ENCODE peak calls at places on chromosomes 2 and 18, in four cellular contexts. I, M, Q and X are unnamed samples.

GRCh38 chr2:238974510-238975166 is 126.8 kb downstream of the TWIST2 start:
- DNase-seq in I (no peak), M (peak; percentile 45), Q (peak; percentile 77), X (peak; percentile 49)

GRCh38 chr2:162293122-162293781 is 25.2 kb downstream of the IFIH1 start:
- DNase-seq in I (no peak), M (no peak), Q (no peak), X (no peak)

GRCh38 chr2:19580830-19581229 is 222.4 kb upstream of the OSR1 start:
- DNase-seq in I (no peak), M (no peak), Q (no peak), X (no peak)

GRCh38 chr2:63056309-63057065 is 5.9 kb downstream of the OTX1 start:
- DNase-seq in I (no peak), M (peak; percentile 66), Q (peak; percentile 60), X (no peak)

GRCh38 chr2:171436307-171436706 is 2.3 kb downstream of the DCAF17 start:
- DNase-seq in I (no peak), M (no peak), Q (no peak), X (no peak)

GRCh38 chr18:54233228-54233625 is 8.8 kb upstream of the MBD2 start:
- DNase-seq in I (no peak), M (no peak), Q (no peak), X (no peak)

GRCh38 chr2:227629435-227629834 is 12.1 kb downstream of the SCYGR4 start:
- DNase-seq in I (no peak), M (no peak), Q (no peak), X (no peak)

GRCh38 chr2:28635251-28635650 is 116.4 kb upstream of the PPP1CB start:
- DNase-seq in I (no peak), M (no peak), Q (peak; percentile 69), X (no peak)

GRCh38 chr2:74226648-74227213 is 28.3 kb downstream of the MTHFD2 start:
- DNase-seq in I (no peak), M (no peak), Q (no peak), X (no peak)

GRCh38 chr2:217964255-217964654 is 38.5 kb downstream of the TNS1 start:
- DNase-seq in I (no peak), M (peak; percentile 26), Q (no peak), X (no peak)

GRCh38 chr2:187942876-187943275 is 348.8 kb upstream of the GULP1 start:
- DNase-seq in I (no peak), M (no peak), Q (no peak), X (no peak)

GRCh38 chr2:111157798-111158197 is 37.1 kb downstream of the BCL2L11 start:
- DNase-seq in I (no peak), M (no peak), Q (no peak), X (no peak)

GRCh38 chr2:65316072-65316471 is 88.4 kb downstream of the ACTR2 start:
- DNase-seq in I (no peak), M (no peak), Q (peak; percentile 91), X (no peak)

GRCh38 chr18:54162431-54162830 is 62.0 kb downstream of the MBD2 start:
- DNase-seq in I (no peak), M (no peak), Q (no peak), X (no peak)

GRCh38 chr2:202037086-202037485 is 3.4 kb downstream of the FZD7 start:
- DNase-seq in I (no peak), M (no peak), Q (peak; percentile 77), X (no peak)

GRCh38 chr18:59546164-59546563 is 151.1 kb downstream of the CCBE1 start:
- DNase-seq in I (no peak), M (no peak), Q (no peak), X (no peak)

GRCh38 chr2:157427922-157428303 is 16.0 kb downstream of the CYTIP start:
- DNase-seq in I (no peak), M (no peak), Q (no peak), X (no peak)

GRCh38 chr18:50396005-50396404 is 21.2 kb downstream of the SKA1 start:
- DNase-seq in I (no peak), M (no peak), Q (no peak), X (no peak)

GRCh38 chr2:57878573-57878910 is 168.1 kb upstream of the VRK2 start:
- DNase-seq in I (peak; percentile 74), M (no peak), Q (no peak), X (no peak)

GRCh38 chr2:23200460-23201113 is 184.4 kb upstream of the KLHL29 start:
- DNase-seq in I (no peak), M (no peak), Q (no peak), X (no peak)

GRCh38 chr2:27857417-27858172 is 32.6 kb downstream of the RBKS start:
- DNase-seq in I (no peak), M (no peak), Q (no peak), X (no peak)

GRCh38 chr2:217650229-217650628 is 352.6 kb downstream of the TNS1 start:
- DNase-seq in I (no peak), M (no peak), Q (no peak), X (no peak)

GRCh38 chr2:160214461-160215055 is 14.5 kb upstream of the ITGB6 start:
- DNase-seq in I (no peak), M (no peak), Q (no peak), X (no peak)

GRCh38 chr2:240387669-240388358 is 47.6 kb upstream of the GPC1 start:
- DNase-seq in I (no peak), M (no peak), Q (peak; percentile 81), X (no peak)

GRCh38 chr2:54708584-54709340 is 14.7 kb upstream of the EML6 start:
- DNase-seq in I (no peak), M (peak; percentile 78), Q (peak; percentile 73), X (peak; percentile 66)

GRCh38 chr18:8823530-8823929 is 118.2 kb downstream of the MTCL1 start:
- DNase-seq in I (no peak), M (no peak), Q (no peak), X (no peak)

GRCh38 chr2:48316753-48317750 is 212.9 kb upstream of the STON1 start:
- DNase-seq in I (no peak), M (no peak), Q (no peak), X (no peak)

GRCh38 chr18:35155403-35156117 is 85.3 kb upstream of the ZNF397 start:
- DNase-seq in I (no peak), M (no peak), Q (no peak), X (no peak)

GRCh38 chr2:11758639-11759038 is 12.2 kb downstream of the LPIN1 start:
- DNase-seq in I (no peak), M (no peak), Q (no peak), X (no peak)

GRCh38 chr2:232365621-232366321 is 12.8 kb upstream of the ALPP start:
- DNase-seq in I (no peak), M (no peak), Q (peak; percentile 51), X (peak; percentile 49)

GRCh38 chr2:241223211-241224067 is 35.0 kb downstream of the ANO7 start:
- DNase-seq in I (no peak), M (no peak), Q (no peak), X (no peak)

GRCh38 chr2:50476174-50476573 is 555.8 kb downstream of the NRXN1 start:
- DNase-seq in I (peak; percentile 61), M (no peak), Q (no peak), X (no peak)

GRCh38 chr2:10208736-10209135 is 86.2 kb downstream of the RRM2 start:
- DNase-seq in I (no peak), M (no peak), Q (no peak), X (no peak)